ENCODE peak calls at places on chromosomes 5 and 9, in nine cellular contexts. I is prostate gland, C is ovary, O is WERI-Rb-1, T is astrocyte, H is cardiac fibroblast, G is A549, X is BE2C, E is upper lobe of right lung. L is an unnamed sample.

GRCh38 chr5:172875372-172876279 is 41.6 kb downstream of the ERGIC1 start:
- DNase-seq in I (no peak), C (no peak), O (peak; percentile 63), T (peak; percentile 45), H (no peak), G (no peak), X (no peak), E (no peak), L (peak; percentile 47)

GRCh38 chr9:37968228-37968672 is 64.3 kb upstream of the SLC25A51 start:
- DNase-seq in I (no peak), C (no peak), O (no peak), T (peak; percentile 71), H (peak; percentile 88), G (peak; percentile 60), X (no peak), E (peak; percentile 48), L (peak; percentile 76)

GRCh38 chr9:36461341-36461740 is 61.3 kb upstream of the RNF38 start:
- DNase-seq in I (no peak), C (no peak), O (no peak), T (peak; percentile 27), H (peak; percentile 24), G (no peak), X (no peak), E (no peak), L (peak; percentile 19)

GRCh38 chr9:120545691-120546565 is 34.0 kb downstream of the CDK5RAP2 start:
- DNase-seq in I (no peak), C (no peak), O (no peak), T (no peak), H (no peak), G (no peak), X (no peak), E (no peak), L (peak; percentile 40)

GRCh38 chr5:96288845-96289185 is 144.2 kb downstream of the PCSK1 start:
- DNase-seq in I (no peak), C (no peak), O (no peak), T (no peak), H (peak; percentile 84), G (no peak), X (no peak), E (no peak), L (peak; percentile 63)

GRCh38 chr9:70962761-70963445 is 158.5 kb downstream of the TRPM3 start:
- DNase-seq in I (no peak), C (no peak), O (no peak), T (no peak), H (peak; percentile 22), G (no peak), X (no peak), E (no peak), L (peak; percentile 27)

GRCh38 chr5:68251386-68251785 is 35.8 kb downstream of the PIK3R1 start:
- DNase-seq in I (no peak), C (no peak), O (no peak), T (peak; percentile 40), H (peak; percentile 48), G (no peak), X (no peak), E (no peak), L (peak; percentile 30)

GRCh38 chr5:120545007-120545406 is 80.9 kb downstream of the PRR16 start:
- DNase-seq in I (no peak), C (no peak), O (no peak), T (no peak), H (no peak), G (no peak), X (no peak), E (no peak), L (no peak)

GRCh38 chr9:17018540-17019196 is 116.2 kb upstream of the CNTLN start:
- DNase-seq in I (no peak), C (no peak), O (no peak), T (peak; percentile 18), H (peak; percentile 17), G (no peak), X (no peak), E (no peak), L (no peak)

GRCh38 chr5:165805756-165806155 is 2300.3 kb downstream of the MAT2B start:
- DNase-seq in I (no peak), C (no peak), O (peak; percentile 23), T (no peak), H (no peak), G (no peak), X (no peak), E (no peak), L (no peak)
- TF ChIP-seq CTCF in I (no peak), C (no peak), O (peak; percentile 3), T (no peak), H (no peak), G (no peak), X (no peak), E (no peak), L (no peak)

GRCh38 chr5:3599283-3600105 is 3.9 kb downstream of the IRX1 start:
- DNase-seq in I (no peak), C (no peak), O (no peak), T (peak; percentile 54), H (no peak), G (no peak), X (no peak), E (no peak), L (no peak)
- H3K4me3 ChIP-seq in I (no peak overlapping the region), C (no peak overlapping the region), O (no peak overlapping the region), T (peak overlapping the region; percentile 73), H (peak overlapping the region; percentile 13), G (no peak overlapping the region), X (no peak overlapping the region), E (no peak overlapping the region), L (peak overlapping the region; percentile 49)

DNA sequence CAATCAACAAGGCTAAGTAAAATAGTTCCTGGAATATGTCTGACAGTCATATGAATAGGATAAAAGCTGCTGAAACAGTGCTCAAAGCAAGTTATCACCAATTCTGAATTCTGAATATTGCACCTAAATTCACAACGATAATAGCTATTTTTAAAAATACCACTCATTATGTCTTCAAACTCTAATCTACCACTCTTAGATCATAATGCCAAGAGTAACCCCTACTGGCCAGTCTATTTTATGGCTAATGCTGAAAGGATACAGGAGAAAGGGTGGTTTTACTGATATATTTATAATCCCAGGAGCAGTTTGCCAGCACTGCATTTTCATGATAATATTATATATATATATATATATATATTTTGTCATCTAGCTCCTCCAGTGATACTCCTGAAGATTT is 232.8 kb downstream of the PDE4D start:
- DNase-seq in I (no peak), C (no peak), O (no peak), T (no peak), H (peak; percentile 59), G (peak; percentile 36), X (no peak), E (no peak), L (peak; percentile 67)
- TF ChIP-seq CTCF in I (peak; percentile 23), C (no peak), O (peak; percentile 15), T (peak; percentile 30), H (peak; percentile 40), G (peak; percentile 75), X (peak; percentile 57), E (peak; percentile 26), L (peak; percentile 26)

GRCh38 chr5:76819851-76820280 is 1.0 kb downstream of the F2RL1 start:
- DNase-seq in I (peak; percentile 6), C (no peak), O (no peak), T (no peak), H (peak; percentile 33), G (peak; percentile 47), X (no peak), E (peak; percentile 66), L (no peak)
- H3K4me3 ChIP-seq in I (peak overlapping the region; percentile 52), C (peak overlapping the region; percentile 36), O (no peak overlapping the region), T (peak overlapping the region; percentile 81), H (peak overlapping the region; percentile 78), G (peak overlapping the region; percentile 88), X (no peak overlapping the region), E (peak overlapping the region; percentile 65), L (peak overlapping the region; percentile 85)

GRCh38 chr9:23820731-23821399 is 5.2 kb downstream of the ELAVL2 start:
- DNase-seq in I (no peak), C (no peak), O (peak; percentile 55), T (no peak), H (no peak), G (no peak), X (peak; percentile 17), E (peak; percentile 57), L (peak; percentile 1)
- TF ChIP-seq CTCF in I (no peak), C (no peak), O (peak; percentile 28), T (no peak), H (no peak), G (no peak), X (no peak), E (no peak), L (no peak)

GRCh38 chr9:96382175-96382574 is 1.3 kb downstream of the SLC35D2 start:
- DNase-seq in I (no peak), C (no peak), O (no peak), T (no peak), H (peak; percentile 45), G (no peak), X (no peak), E (no peak), L (no peak)

GRCh38 chr9:96382839-96383164 is 709 bp downstream of the SLC35D2 start:
- DNase-seq in I (no peak), C (no peak), O (no peak), T (no peak), H (no peak), G (no peak), X (no peak), E (no peak), L (no peak)

GRCh38 chr9:96381696-96382095 is 1.8 kb downstream of the SLC35D2 start:
- DNase-seq in I (no peak), C (no peak), O (no peak), T (no peak), H (no peak), G (no peak), X (no peak), E (no peak), L (no peak)

GRCh38 chr9:96386157-96386556 is 2.6 kb upstream of the SLC35D2 start:
- DNase-seq in I (no peak), C (no peak), O (no peak), T (no peak), H (no peak), G (no peak), X (no peak), E (no peak), L (no peak)

GRCh38 chr9:96383165-96383939 is at the start of gene SLC35D2:
- DNase-seq in I (peak; percentile 29), C (peak; percentile 59), O (no peak), T (peak; percentile 27), H (peak; percentile 55), G (peak; percentile 67), X (peak; percentile 65), E (peak; percentile 87), L (peak; percentile 82)
- H3K4me3 ChIP-seq in I (peak within 1 kb of the TSS; percentile 85), C (peak within 1 kb of the TSS; percentile 87), O (no peak within 1 kb of the TSS), T (peak within 1 kb of the TSS; percentile 64), H (peak within 1 kb of the TSS; percentile 62), G (peak within 1 kb of the TSS; percentile 89), X (peak within 1 kb of the TSS; percentile 57), E (peak within 1 kb of the TSS; percentile 77), L (peak within 1 kb of the TSS; percentile 73)

DNA sequence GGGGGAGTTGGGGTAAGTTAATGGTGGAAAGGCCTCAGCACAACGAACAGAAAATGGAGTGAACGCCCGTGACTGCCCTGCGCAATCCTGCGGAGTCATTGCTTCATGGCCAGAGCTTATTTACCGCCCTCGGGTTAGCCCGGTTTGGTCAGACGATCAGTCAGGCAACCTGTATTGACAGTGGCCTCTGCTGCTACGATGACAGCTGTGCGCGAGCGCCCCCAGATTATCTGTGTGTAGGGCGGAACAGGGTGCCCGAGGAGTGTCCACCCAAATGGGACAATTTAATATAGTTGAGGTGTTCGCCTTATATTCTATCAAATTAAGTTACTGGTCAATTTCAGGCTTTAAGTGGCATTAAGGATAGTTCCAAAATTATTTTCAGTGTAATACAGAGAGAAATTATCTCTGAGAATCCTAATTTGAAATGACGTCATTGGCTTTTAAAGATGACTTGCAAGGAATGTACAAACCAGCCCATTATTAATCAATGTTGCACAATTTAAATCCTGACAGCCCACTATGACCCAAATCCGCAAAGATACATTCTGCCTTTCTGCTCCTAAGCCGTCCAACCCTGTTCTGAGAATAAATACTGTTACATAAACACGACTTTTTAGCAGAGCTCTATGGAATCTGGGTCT is 879 bp upstream of the UBQLN1 start:
- DNase-seq in I (peak; percentile 85), C (peak; percentile 43), O (peak; percentile 74), T (peak; percentile 33), H (peak; percentile 72), G (peak; percentile 73), X (peak; percentile 69), E (peak; percentile 92), L (peak; percentile 66)
- TF ChIP-seq CTCF in I (peak; percentile 40), C (no peak), O (peak; percentile 34), T (no peak), H (no peak), G (peak; percentile 42), X (peak; percentile 34), E (peak; percentile 27), L (no peak)

L was measured in foreskin fibroblast.